ENCODE peak calls at places on chromosomes 4 and X, in eight cellular contexts. X, B, N, K, F, I, U and J are unnamed samples.
A peak's percentile ranks its signal among the peaks of the same experiment; 100 is the strongest.

GRCh38 chrX:71118032-71118984 is at the start of gene MED12:
- DNase-seq in X (peak; percentile 56), B (peak; percentile 49), N (peak; percentile 82), K (peak; percentile 74), F (peak; percentile 77), I (peak; percentile 58), U (peak; percentile 76), J (peak; percentile 86)

GRCh38 chr4:16082424-16083216 is 1.2 kb downstream of the PROM1 start:
- DNase-seq in X (no peak), B (no peak), N (no peak), K (no peak), F (peak; percentile 4), I (no peak), U (no peak), J (peak; percentile 88)

GRCh38 chrX:121062289-121062688 is 14.9 kb downstream of the GLUD2 start:
- DNase-seq in X (no peak), B (no peak), N (no peak), K (no peak), F (no peak), I (no peak), U (no peak), J (no peak)

GRCh38 chrX:54808109-54808604 is 612 bp downstream of the MAGED2 start:
- DNase-seq in X (peak; percentile 6), B (no peak), N (peak; percentile 43), K (peak; percentile 43), F (no peak), I (peak; percentile 4), U (no peak), J (peak; percentile 86)

GRCh38 chr4:8854016-8854415 is 17.6 kb downstream of the HMX1 start:
- DNase-seq in X (no peak), B (no peak), N (no peak), K (no peak), F (no peak), I (no peak), U (no peak), J (no peak)

GRCh38 chr4:8515316-8516060 is 64.7 kb upstream of the GPR78 start:
- DNase-seq in X (no peak), B (no peak), N (no peak), K (no peak), F (no peak), I (no peak), U (no peak), J (no peak)

GRCh38 chrX:34426334-34426733 is 230.8 kb downstream of the TMEM47 start:
- DNase-seq in X (peak; percentile 2), B (no peak), N (no peak), K (no peak), F (no peak), I (no peak), U (no peak), J (peak; percentile 14)

GRCh38 chr4:55175779-55176231 is 50.4 kb upstream of the KDR start:
- DNase-seq in X (no peak), B (no peak), N (peak; percentile 53), K (no peak), F (no peak), I (no peak), U (no peak), J (no peak)

GRCh38 chr4:69039071-69039470 is 57.2 kb upstream of the UGT2B7 start:
- DNase-seq in X (no peak), B (no peak), N (no peak), K (no peak), F (no peak), I (no peak), U (no peak), J (no peak)

GRCh38 chrX:140149761-140150160 is 184.4 kb upstream of the CXorf66 start:
- DNase-seq in X (no peak), B (no peak), N (no peak), K (no peak), F (no peak), I (no peak), U (no peak), J (no peak)

GRCh38 chr4:2250764-2251072 is 8.8 kb upstream of the HAUS3 start:
- DNase-seq in X (no peak), B (no peak), N (no peak), K (no peak), F (no peak), I (no peak), U (no peak), J (no peak)

GRCh38 chr4:122784261-122784660 is 42.4 kb upstream of the FGF2 start:
- DNase-seq in X (no peak), B (no peak), N (no peak), K (no peak), F (no peak), I (no peak), U (no peak), J (no peak)

GRCh38 chr4:157739237-157739636 is 433.6 kb downstream of the GASK1B start:
- DNase-seq in X (no peak), B (no peak), N (no peak), K (no peak), F (no peak), I (no peak), U (no peak), J (no peak)

GRCh38 chr4:21893136-21893535 is 55.4 kb downstream of the KCNIP4 start:
- DNase-seq in X (no peak), B (no peak), N (no peak), K (no peak), F (no peak), I (no peak), U (no peak), J (no peak)

GRCh38 chr4:56356650-56357049 is 30.6 kb downstream of the AASDH start:
- DNase-seq in X (no peak), B (no peak), N (no peak), K (no peak), F (no peak), I (no peak), U (no peak), J (no peak)

GRCh38 chrX:80808160-80808735 is 1.4 kb downstream of the BRWD3 start:
- DNase-seq in X (peak; percentile 72), B (peak; percentile 37), N (peak; percentile 79), K (peak; percentile 80), F (peak; percentile 72), I (peak; percentile 49), U (peak; percentile 77), J (peak; percentile 68)